ENCODE peak calls at places on chromosome 13, in seven cellular contexts. One of them, this sample, is unnamed.

GRCh38 chr13:29159871-29160270 is 339.7 kb downstream of the MTUS2 start:
- DNase-seq in fibroblast of pulmonary artery: no peak
- DNase-seq in GM20000: no peak
- DNase-seq in mucosa of gallbladder: no peak
- DNase-seq in stimulated activated CD8-positive, alpha-beta memory T cell treated with anti-CD3 and anti-CD28 coated beads, Interleukin-2, amount 100 ng/mL, for 48 hours: no peak
- DNase-seq in fibroblast of mammary gland: no peak
- DNase-seq in astrocyte: no peak
- DNase-seq in this sample: no peak

GRCh38 chr13:27194895-27195764 is 23.5 kb upstream of the USP12 start:
- DNase-seq in fibroblast of pulmonary artery: peak
- DNase-seq in GM20000: no peak
- DNase-seq in mucosa of gallbladder: peak
- DNase-seq in stimulated activated CD8-positive, alpha-beta memory T cell treated with anti-CD3 and anti-CD28 coated beads, Interleukin-2, amount 100 ng/mL, for 48 hours: no peak
- DNase-seq in fibroblast of mammary gland: peak
- DNase-seq in astrocyte: peak
- DNase-seq in this sample: no peak

GRCh38 chr13:29484796-29485195 is 110.7 kb downstream of the SLC7A1 start:
- DNase-seq in fibroblast of pulmonary artery: no peak
- DNase-seq in GM20000: no peak
- DNase-seq in mucosa of gallbladder: no peak
- DNase-seq in stimulated activated CD8-positive, alpha-beta memory T cell treated with anti-CD3 and anti-CD28 coated beads, Interleukin-2, amount 100 ng/mL, for 48 hours: no peak
- DNase-seq in fibroblast of mammary gland: no peak
- DNase-seq in astrocyte: no peak
- DNase-seq in this sample: no peak

GRCh38 chr13:59960683-59961082 is 203.0 kb downstream of the DIAPH3 start:
- DNase-seq in fibroblast of pulmonary artery: peak
- DNase-seq in GM20000: no peak
- DNase-seq in mucosa of gallbladder: no peak
- DNase-seq in stimulated activated CD8-positive, alpha-beta memory T cell treated with anti-CD3 and anti-CD28 coated beads, Interleukin-2, amount 100 ng/mL, for 48 hours: no peak
- DNase-seq in fibroblast of mammary gland: peak
- DNase-seq in astrocyte: no peak
- DNase-seq in this sample: no peak

GRCh38 chr13:20258963-20259288 is 26.8 kb upstream of the GJB6 start:
- DNase-seq in fibroblast of pulmonary artery: no peak
- DNase-seq in GM20000: no peak
- DNase-seq in mucosa of gallbladder: no peak
- DNase-seq in stimulated activated CD8-positive, alpha-beta memory T cell treated with anti-CD3 and anti-CD28 coated beads, Interleukin-2, amount 100 ng/mL, for 48 hours: no peak
- DNase-seq in fibroblast of mammary gland: no peak
- DNase-seq in astrocyte: no peak
- DNase-seq in this sample: no peak

GRCh38 chr13:27971776-27972618 is 2.9 kb upstream of the CDX2 start:
- DNase-seq in fibroblast of pulmonary artery: no peak
- DNase-seq in GM20000: no peak
- DNase-seq in mucosa of gallbladder: no peak
- DNase-seq in stimulated activated CD8-positive, alpha-beta memory T cell treated with anti-CD3 and anti-CD28 coated beads, Interleukin-2, amount 100 ng/mL, for 48 hours: no peak
- DNase-seq in fibroblast of mammary gland: no peak
- DNase-seq in astrocyte: no peak
- DNase-seq in this sample: no peak

GRCh38 chr13:73341748-73342147 is 282.9 kb downstream of the KLF5 start:
- DNase-seq in fibroblast of pulmonary artery: peak
- DNase-seq in GM20000: no peak
- DNase-seq in mucosa of gallbladder: no peak
- DNase-seq in stimulated activated CD8-positive, alpha-beta memory T cell treated with anti-CD3 and anti-CD28 coated beads, Interleukin-2, amount 100 ng/mL, for 48 hours: no peak
- DNase-seq in fibroblast of mammary gland: peak
- DNase-seq in astrocyte: peak
- DNase-seq in this sample: no peak

GRCh38 chr13:46181799-46182490 is at the start of gene LCP1:
- DNase-seq in fibroblast of pulmonary artery: no peak
- DNase-seq in GM20000: peak
- DNase-seq in mucosa of gallbladder: peak
- DNase-seq in stimulated activated CD8-positive, alpha-beta memory T cell treated with anti-CD3 and anti-CD28 coated beads, Interleukin-2, amount 100 ng/mL, for 48 hours: no peak
- DNase-seq in fibroblast of mammary gland: no peak
- DNase-seq in astrocyte: no peak
- DNase-seq in this sample: peak

GRCh38 chr13:47397739-47398138 is 500.9 kb upstream of the HTR2A start:
- DNase-seq in fibroblast of pulmonary artery: no peak
- DNase-seq in GM20000: no peak
- DNase-seq in mucosa of gallbladder: no peak
- DNase-seq in stimulated activated CD8-positive, alpha-beta memory T cell treated with anti-CD3 and anti-CD28 coated beads, Interleukin-2, amount 100 ng/mL, for 48 hours: no peak
- DNase-seq in fibroblast of mammary gland: peak
- DNase-seq in astrocyte: peak
- DNase-seq in this sample: no peak

GRCh38 chr13:104008571-104009435 is 942.6 kb upstream of the SLC10A2 start:
- DNase-seq in fibroblast of pulmonary artery: peak
- DNase-seq in GM20000: no peak
- DNase-seq in mucosa of gallbladder: no peak
- DNase-seq in stimulated activated CD8-positive, alpha-beta memory T cell treated with anti-CD3 and anti-CD28 coated beads, Interleukin-2, amount 100 ng/mL, for 48 hours: no peak
- DNase-seq in fibroblast of mammary gland: peak
- DNase-seq in astrocyte: peak
- DNase-seq in this sample: no peak

GRCh38 chr13:87570669-87571068 is 100.5 kb upstream of the SLITRK5 start:
- DNase-seq in fibroblast of pulmonary artery: no peak
- DNase-seq in GM20000: no peak
- DNase-seq in mucosa of gallbladder: no peak
- DNase-seq in stimulated activated CD8-positive, alpha-beta memory T cell treated with anti-CD3 and anti-CD28 coated beads, Interleukin-2, amount 100 ng/mL, for 48 hours: no peak
- DNase-seq in fibroblast of mammary gland: no peak
- DNase-seq in astrocyte: no peak
- DNase-seq in this sample: no peak

GRCh38 chr13:44103721-44104490 is 224.2 kb downstream of the LACC1 start:
- DNase-seq in fibroblast of pulmonary artery: no peak
- DNase-seq in GM20000: no peak
- DNase-seq in mucosa of gallbladder: no peak
- DNase-seq in stimulated activated CD8-positive, alpha-beta memory T cell treated with anti-CD3 and anti-CD28 coated beads, Interleukin-2, amount 100 ng/mL, for 48 hours: no peak
- DNase-seq in fibroblast of mammary gland: no peak
- DNase-seq in astrocyte: no peak
- DNase-seq in this sample: no peak

GRCh38 chr13:31000889-31001288 is 68.4 kb downstream of the TEX26 start:
- DNase-seq in fibroblast of pulmonary artery: peak
- DNase-seq in GM20000: no peak
- DNase-seq in mucosa of gallbladder: no peak
- DNase-seq in stimulated activated CD8-positive, alpha-beta memory T cell treated with anti-CD3 and anti-CD28 coated beads, Interleukin-2, amount 100 ng/mL, for 48 hours: no peak
- DNase-seq in fibroblast of mammary gland: no peak
- DNase-seq in astrocyte: peak
- DNase-seq in this sample: no peak

GRCh38 chr13:106617561-106617960 is 49.6 kb upstream of the ARGLU1 start:
- DNase-seq in fibroblast of pulmonary artery: peak
- DNase-seq in GM20000: no peak
- DNase-seq in mucosa of gallbladder: no peak
- DNase-seq in stimulated activated CD8-positive, alpha-beta memory T cell treated with anti-CD3 and anti-CD28 coated beads, Interleukin-2, amount 100 ng/mL, for 48 hours: no peak
- DNase-seq in fibroblast of mammary gland: peak
- DNase-seq in astrocyte: peak
- DNase-seq in this sample: no peak

GRCh38 chr13:101736551-101736950 is 284.1 kb downstream of the ITGBL1 start:
- DNase-seq in fibroblast of pulmonary artery: no peak
- DNase-seq in GM20000: no peak
- DNase-seq in mucosa of gallbladder: no peak
- DNase-seq in stimulated activated CD8-positive, alpha-beta memory T cell treated with anti-CD3 and anti-CD28 coated beads, Interleukin-2, amount 100 ng/mL, for 48 hours: no peak
- DNase-seq in fibroblast of mammary gland: no peak
- DNase-seq in astrocyte: no peak
- DNase-seq in this sample: no peak

GRCh38 chr13:109093988-109094387 is 464.6 kb downstream of the MYO16 start:
- DNase-seq in fibroblast of pulmonary artery: no peak
- DNase-seq in GM20000: no peak
- DNase-seq in mucosa of gallbladder: no peak
- DNase-seq in stimulated activated CD8-positive, alpha-beta memory T cell treated with anti-CD3 and anti-CD28 coated beads, Interleukin-2, amount 100 ng/mL, for 48 hours: no peak
- DNase-seq in fibroblast of mammary gland: no peak
- DNase-seq in astrocyte: no peak
- DNase-seq in this sample: no peak

GRCh38 chr13:62278271-62278670 is 862.6 kb upstream of the PCDH20 start:
- DNase-seq in fibroblast of pulmonary artery: no peak
- DNase-seq in GM20000: no peak
- DNase-seq in mucosa of gallbladder: no peak
- DNase-seq in stimulated activated CD8-positive, alpha-beta memory T cell treated with anti-CD3 and anti-CD28 coated beads, Interleukin-2, amount 100 ng/mL, for 48 hours: no peak
- DNase-seq in fibroblast of mammary gland: no peak
- DNase-seq in astrocyte: no peak
- DNase-seq in this sample: no peak

GRCh38 chr13:51246411-51247298 is 24.5 kb downstream of the FAM124A start:
- DNase-seq in fibroblast of pulmonary artery: no peak
- DNase-seq in GM20000: no peak
- DNase-seq in mucosa of gallbladder: no peak
- DNase-seq in stimulated activated CD8-positive, alpha-beta memory T cell treated with anti-CD3 and anti-CD28 coated beads, Interleukin-2, amount 100 ng/mL, for 48 hours: no peak
- DNase-seq in fibroblast of mammary gland: no peak
- DNase-seq in astrocyte: no peak
- DNase-seq in this sample: no peak

GRCh38 chr13:46492946-46493345 is 60.0 kb upstream of the LRCH1 start:
- DNase-seq in fibroblast of pulmonary artery: peak
- DNase-seq in GM20000: peak
- DNase-seq in mucosa of gallbladder: peak
- DNase-seq in stimulated activated CD8-positive, alpha-beta memory T cell treated with anti-CD3 and anti-CD28 coated beads, Interleukin-2, amount 100 ng/mL, for 48 hours: no peak
- DNase-seq in fibroblast of mammary gland: peak
- DNase-seq in astrocyte: peak
- DNase-seq in this sample: no peak

GRCh38 chr13:26619321-26619720 is 61.8 kb downstream of the WASF3 start:
- DNase-seq in fibroblast of pulmonary artery: peak
- DNase-seq in GM20000: no peak
- DNase-seq in mucosa of gallbladder: no peak
- DNase-seq in stimulated activated CD8-positive, alpha-beta memory T cell treated with anti-CD3 and anti-CD28 coated beads, Interleukin-2, amount 100 ng/mL, for 48 hours: no peak
- DNase-seq in fibroblast of mammary gland: peak
- DNase-seq in astrocyte: peak
- DNase-seq in this sample: no peak

GRCh38 chr13:44399045-44399444 is 25.4 kb downstream of the SERP2 start:
- DNase-seq in fibroblast of pulmonary artery: no peak
- DNase-seq in GM20000: no peak
- DNase-seq in mucosa of gallbladder: no peak
- DNase-seq in stimulated activated CD8-positive, alpha-beta memory T cell treated with anti-CD3 and anti-CD28 coated beads, Interleukin-2, amount 100 ng/mL, for 48 hours: no peak
- DNase-seq in fibroblast of mammary gland: no peak
- DNase-seq in astrocyte: no peak
- DNase-seq in this sample: no peak

GRCh38 chr13:26497991-26498423 is 59.5 kb upstream of the WASF3 start:
- DNase-seq in fibroblast of pulmonary artery: peak
- DNase-seq in GM20000: no peak
- DNase-seq in mucosa of gallbladder: no peak
- DNase-seq in stimulated activated CD8-positive, alpha-beta memory T cell treated with anti-CD3 and anti-CD28 coated beads, Interleukin-2, amount 100 ng/mL, for 48 hours: no peak
- DNase-seq in fibroblast of mammary gland: peak
- DNase-seq in astrocyte: peak
- DNase-seq in this sample: no peak

GRCh38 chr13:80469105-80469840 is 128.3 kb upstream of the SPRY2 start:
- DNase-seq in fibroblast of pulmonary artery: no peak
- DNase-seq in GM20000: no peak
- DNase-seq in mucosa of gallbladder: no peak
- DNase-seq in stimulated activated CD8-positive, alpha-beta memory T cell treated with anti-CD3 and anti-CD28 coated beads, Interleukin-2, amount 100 ng/mL, for 48 hours: no peak
- DNase-seq in fibroblast of mammary gland: no peak
- DNase-seq in astrocyte: no peak
- DNase-seq in this sample: no peak